ENCODE peak calls at places on chromosomes 11 and 22, in eight cellular contexts. C, D, G, Q, N, E, P and V are unnamed samples.

GRCh38 chr11:111627591-111627990 is 25.3 kb downstream of the SIK2 start:
- DNase-seq in C (no peak), D (no peak), G (no peak), Q (no peak), N (peak; percentile 62), E (no peak), P (no peak), V (no peak)

GRCh38 chr11:86798988-86799387 is 1.4 kb upstream of the PRSS23 start:
- DNase-seq in C (no peak), D (no peak), G (peak; percentile 30), Q (no peak), N (peak; percentile 65), E (no peak), P (peak; percentile 65), V (peak; percentile 66)

GRCh38 chr11:27174026-27174425 is 133.4 kb downstream of the BBOX1 start:
- DNase-seq in C (no peak), D (no peak), G (no peak), Q (no peak), N (no peak), E (no peak), P (no peak), V (no peak)

GRCh38 chr11:16194566-16194965 is 161.8 kb downstream of the SOX6 start:
- DNase-seq in C (no peak), D (no peak), G (no peak), Q (no peak), N (no peak), E (no peak), P (peak; percentile 50), V (no peak)

GRCh38 chr22:31615940-31616314 is 46.1 kb downstream of the PISD start:
- DNase-seq in C (no peak), D (no peak), G (no peak), Q (no peak), N (no peak), E (no peak), P (no peak), V (no peak)

GRCh38 chr22:34344702-34345101 is 424.4 kb upstream of the LARGE1 start:
- DNase-seq in C (no peak), D (no peak), G (no peak), Q (no peak), N (no peak), E (no peak), P (no peak), V (no peak)

GRCh38 chr11:19055016-19055415 is 5.5 kb downstream of the MRGPRX2 start:
- DNase-seq in C (no peak), D (no peak), G (no peak), Q (no peak), N (peak; percentile 17), E (no peak), P (no peak), V (no peak)

GRCh38 chr11:116808262-116809175 is 14.6 kb downstream of the APOA4 start:
- DNase-seq in C (no peak), D (peak; percentile 48), G (no peak), Q (no peak), N (peak; percentile 86), E (no peak), P (no peak), V (peak; percentile 11)

GRCh38 chr11:61639816-61640443 is 40.3 kb upstream of the DAGLA start:
- DNase-seq in C (no peak), D (no peak), G (no peak), Q (no peak), N (peak; percentile 30), E (no peak), P (no peak), V (no peak)

GRCh38 chr22:43263645-43264514 is 76.9 kb upstream of the TTLL12 start:
- DNase-seq in C (peak; percentile 46), D (peak; percentile 69), G (peak; percentile 15), Q (peak; percentile 71), N (peak; percentile 55), E (peak; percentile 80), P (peak; percentile 65), V (peak; percentile 5)

GRCh38 chr11:90204832-90205646 is 17.8 kb downstream of the CHORDC1 start:
- DNase-seq in C (no peak), D (no peak), G (peak; percentile 23), Q (peak; percentile 35), N (peak; percentile 75), E (no peak), P (peak; percentile 51), V (peak; percentile 16)

GRCh38 chr11:123100378-123101085 is 38.6 kb upstream of the HSPA8 start:
- DNase-seq in C (peak; percentile 27), D (no peak), G (no peak), Q (no peak), N (peak; percentile 45), E (no peak), P (no peak), V (no peak)

GRCh38 chr11:68387840-68388239 is 72.7 kb upstream of the PPP6R3 start:
- DNase-seq in C (no peak), D (no peak), G (no peak), Q (no peak), N (no peak), E (no peak), P (no peak), V (no peak)

GRCh38 chr11:62856333-62856910 is 17.0 kb upstream of the WDR74 start:
- DNase-seq in C (no peak), D (no peak), G (no peak), Q (no peak), N (peak; percentile 16), E (no peak), P (no peak), V (no peak)

GRCh38 chr11:36377759-36378553 is 81.9 kb downstream of the PRR5L start:
- DNase-seq in C (no peak), D (no peak), G (no peak), Q (no peak), N (no peak), E (no peak), P (no peak), V (no peak)

GRCh38 chr11:64359712-64360402 is 895 bp downstream of the RPS6KA4 start:
- DNase-seq in C (no peak), D (peak; percentile 22), G (no peak), Q (no peak), N (no peak), E (peak; percentile 69), P (no peak), V (no peak)

GRCh38 chr11:119397740-119398139 is 16.2 kb upstream of the USP2 start:
- DNase-seq in C (no peak), D (no peak), G (no peak), Q (no peak), N (no peak), E (no peak), P (no peak), V (no peak)

GRCh38 chr11:11146830-11147229 is 206.2 kb downstream of the CSNK2A3 start:
- DNase-seq in C (peak; percentile 62), D (no peak), G (no peak), Q (no peak), N (no peak), E (no peak), P (no peak), V (no peak)

GRCh38 chr11:10674440-10674855 is 19.1 kb downstream of the IRAG1 start:
- DNase-seq in C (peak; percentile 60), D (no peak), G (no peak), Q (no peak), N (no peak), E (no peak), P (no peak), V (no peak)

GRCh38 chr11:15199693-15200092 is 85.0 kb downstream of the INSC start:
- DNase-seq in C (peak; percentile 60), D (no peak), G (no peak), Q (no peak), N (peak; percentile 79), E (no peak), P (no peak), V (no peak)

GRCh38 chr22:49159711-49160110 is 668.0 kb downstream of the BRD1 start:
- DNase-seq in C (no peak), D (no peak), G (no peak), Q (no peak), N (no peak), E (no peak), P (no peak), V (no peak)
- H3K4me3 ChIP-seq in C (no peak overlapping the region), D (no peak overlapping the region), G (no peak overlapping the region), Q (no peak overlapping the region), N (no peak overlapping the region), E (no peak overlapping the region), P (no peak overlapping the region), V (no peak overlapping the region)

DNA sequence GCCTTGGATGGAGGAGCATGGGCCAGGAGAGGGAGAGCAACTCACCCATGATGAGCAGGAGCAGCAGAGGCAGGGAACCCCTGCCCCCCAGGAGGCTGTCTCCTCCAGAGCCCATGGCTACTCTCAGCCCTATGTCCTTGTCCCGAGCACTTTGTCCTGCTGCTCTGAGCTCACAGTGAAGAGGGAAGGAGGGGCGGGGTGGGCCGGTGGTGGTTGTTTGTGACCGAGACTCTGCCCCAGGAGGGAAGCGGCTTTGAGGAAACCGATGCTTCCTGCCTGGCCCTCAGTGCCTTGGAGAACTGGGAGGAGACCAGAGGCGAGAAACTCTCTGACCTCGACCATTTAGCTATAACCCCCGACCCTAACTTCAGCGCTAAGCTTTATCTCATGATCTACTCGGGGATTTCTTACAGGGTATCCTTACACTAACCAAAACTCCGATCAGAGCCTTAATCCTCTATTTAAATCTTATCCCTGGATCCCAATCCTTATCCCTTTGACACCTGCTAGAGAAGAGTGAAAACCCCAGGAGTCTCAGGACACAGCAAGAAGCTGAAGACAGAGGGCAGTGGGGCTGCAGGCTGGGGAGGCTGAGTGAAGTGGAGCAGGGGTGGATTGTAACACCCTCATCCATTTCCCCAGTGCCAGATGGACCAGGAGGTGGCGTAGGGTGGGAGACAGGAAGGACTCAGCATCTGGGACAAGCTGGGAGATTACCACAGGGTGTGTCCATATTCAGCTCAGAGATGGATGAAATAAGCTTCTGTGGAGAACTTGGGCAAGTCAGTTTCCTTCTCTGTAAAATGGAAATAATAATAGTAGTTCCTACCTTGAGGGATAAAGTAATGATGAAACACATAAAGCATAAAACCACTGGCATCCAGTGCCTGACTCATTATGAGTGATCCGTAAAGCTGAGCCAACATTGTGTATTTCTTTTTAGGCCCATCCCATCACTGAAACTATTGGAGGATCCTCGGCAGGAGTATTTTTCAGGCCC is at the start of gene ROBO4:
- DNase-seq in C (peak; percentile 53), D (no peak), G (peak; percentile 66), Q (no peak), N (peak; percentile 96), E (no peak), P (peak; percentile 89), V (peak; percentile 72)
- TF ChIP-seq CTCF in C (no peak), D (no peak), G (no peak), Q (no peak), N (peak; percentile 29), E (no peak), P (no peak), V (peak; percentile 33)

DNA sequence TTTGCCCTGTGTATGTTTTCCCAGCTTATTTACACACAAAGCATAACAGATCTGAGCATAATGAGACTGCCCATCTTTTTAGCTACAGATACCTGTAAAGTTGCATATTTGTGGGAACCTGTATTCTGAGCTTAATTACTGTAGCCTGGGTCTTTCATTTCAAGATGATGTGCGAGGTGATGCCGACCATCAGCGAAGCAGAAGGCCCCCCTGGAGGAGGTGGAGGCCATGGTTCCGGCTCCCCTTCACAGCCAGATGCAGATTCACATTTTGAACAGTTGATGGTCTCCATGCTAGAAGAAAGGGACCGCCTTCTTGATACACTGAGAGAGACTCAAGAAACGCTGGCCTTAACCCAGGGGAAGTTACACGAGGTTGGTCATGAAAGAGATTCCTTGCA is 1.5 kb downstream of the PPFIA1 start:
- DNase-seq in C (no peak), D (no peak), G (no peak), Q (no peak), N (no peak), E (no peak), P (no peak), V (no peak)
- H3K4me3 ChIP-seq in C (peak overlapping the region; percentile 86), D (no peak overlapping the region), G (peak overlapping the region; percentile 34), Q (peak overlapping the region; percentile 91), N (peak overlapping the region; percentile 65), E (no peak overlapping the region), P (no peak overlapping the region), V (no peak overlapping the region)

GRCh38 chr22:39384750-39385480 is 14.7 kb upstream of the TAB1 start:
- DNase-seq in C (no peak), D (no peak), G (no peak), Q (peak; percentile 43), N (no peak), E (no peak), P (no peak), V (no peak)
- TF ChIP-seq CTCF in C (peak; percentile 22), D (no peak), G (peak; percentile 41), Q (peak; percentile 61), N (peak; percentile 25), E (no peak), P (peak; percentile 45), V (peak; percentile 31)